ENCODE peak calls at places on chromosomes 2 and 18, in ten cellular contexts. C is HFF-Myc, M is heart right ventricle, T is GM06990, E is choroid plexus epithelial cell, V is bronchial epithelial cell, A is WERI-Rb-1, K is DND-41, S is endodermal cell, F is BJ. G is an unnamed sample.

GRCh38 chr18:57353940-57354461 is 1.6 kb downstream of the ST8SIA3 start:
- DNase-seq in C (peak; percentile 1), M (peak; percentile 19), T (no peak), E (peak; percentile 41), V (peak; percentile 3), A (peak; percentile 64), K (no peak), S (peak; percentile 95), F (no peak), G (no peak)

GRCh38 chr2:110755494-110756078 is 23.2 kb downstream of the ACOXL start:
- DNase-seq in C (no peak), M (no peak), T (no peak), E (peak; percentile 24), V (peak; percentile 22), A (no peak), K (no peak), S (no peak), F (no peak), G (no peak)

GRCh38 chr2:217975626-217976025 is 27.2 kb downstream of the TNS1 start:
- DNase-seq in C (no peak), M (no peak), T (no peak), E (no peak), V (no peak), A (no peak), K (no peak), S (no peak), F (no peak), G (no peak)

GRCh38 chr18:70490008-70490933 is 201.4 kb downstream of the SOCS6 start:
- DNase-seq in C (peak; percentile 17), M (peak; percentile 23), T (no peak), E (peak; percentile 79), V (peak; percentile 52), A (peak; percentile 24), K (peak; percentile 31), S (peak; percentile 75), F (no peak), G (no peak)

GRCh38 chr2:9057939-9058761 is 54.7 kb upstream of the MBOAT2 start:
- DNase-seq in C (peak; percentile 31), M (no peak), T (no peak), E (peak; percentile 96), V (peak; percentile 85), A (no peak), K (no peak), S (no peak), F (no peak), G (no peak)

GRCh38 chr18:12236934-12237832 is 17.0 kb upstream of the CIDEA start:
- DNase-seq in C (no peak), M (peak; percentile 70), T (peak; percentile 70), E (peak; percentile 72), V (peak; percentile 28), A (peak; percentile 80), K (peak; percentile 69), S (peak; percentile 96), F (no peak), G (peak; percentile 59)

GRCh38 chr2:203936535-203936934 is at the start of gene ICOS:
- DNase-seq in C (no peak), M (no peak), T (no peak), E (no peak), V (no peak), A (no peak), K (peak; percentile 75), S (no peak), F (no peak), G (no peak)

GRCh38 chr2:31253344-31254155 is 19.6 kb downstream of the EHD3 start:
- DNase-seq in C (no peak), M (no peak), T (peak; percentile 61), E (no peak), V (peak; percentile 83), A (peak; percentile 81), K (no peak), S (peak; percentile 74), F (no peak), G (no peak)

GRCh38 chr2:63788070-63788469 is 53.6 kb upstream of the UGP2 start:
- DNase-seq in C (peak; percentile 26), M (no peak), T (no peak), E (peak; percentile 86), V (peak; percentile 95), A (no peak), K (no peak), S (no peak), F (peak; percentile 31), G (no peak)

GRCh38 chr2:135744761-135745314 is 3.2 kb downstream of the UBXN4 start:
- DNase-seq in C (no peak), M (no peak), T (no peak), E (peak; percentile 42), V (peak; percentile 80), A (peak; percentile 73), K (peak; percentile 47), S (peak; percentile 73), F (no peak), G (no peak)

GRCh38 chr18:76821875-76822509 is 365 bp upstream of the ZNF236 start:
- DNase-seq in C (no peak), M (peak; percentile 49), T (peak; percentile 78), E (peak; percentile 50), V (peak; percentile 33), A (peak; percentile 55), K (peak; percentile 67), S (peak; percentile 75), F (no peak), G (peak; percentile 73)

GRCh38 chr2:229057997-229058553 is 213.0 kb downstream of the PID1 start:
- DNase-seq in C (no peak), M (no peak), T (no peak), E (peak; percentile 6), V (no peak), A (no peak), K (no peak), S (no peak), F (no peak), G (no peak)

GRCh38 chr2:157789933-157790511 is 86.1 kb downstream of the ACVR1 start:
- DNase-seq in C (no peak), M (peak; percentile 61), T (no peak), E (peak; percentile 18), V (no peak), A (no peak), K (no peak), S (no peak), F (no peak), G (no peak)

GRCh38 chr2:192741889-192742288 is 547.2 kb upstream of the TMEFF2 start:
- DNase-seq in C (no peak), M (no peak), T (no peak), E (peak; percentile 3), V (peak; percentile 17), A (no peak), K (no peak), S (peak; percentile 48), F (no peak), G (no peak)

GRCh38 chr2:14427982-14428567 is 204.4 kb upstream of the LRATD1 start:
- DNase-seq in C (no peak), M (peak; percentile 29), T (no peak), E (peak; percentile 41), V (peak; percentile 31), A (no peak), K (no peak), S (no peak), F (peak; percentile 11), G (no peak)

GRCh38 chr18:61543518-61543917 is 210.3 kb downstream of the CDH20 start:
- DNase-seq in C (no peak), M (no peak), T (no peak), E (no peak), V (no peak), A (no peak), K (no peak), S (no peak), F (no peak), G (no peak)
- TF ChIP-seq CTCF in C (no peak), M (no peak), T (no peak), E (no peak), V (no peak), A (no peak), K (no peak), S (no peak), F (no peak), G (no peak)

GRCh38 chr2:119011162-119011909 is 69.3 kb downstream of the MARCO start:
- DNase-seq in C (no peak), M (peak; percentile 22), T (peak; percentile 21), E (peak; percentile 52), V (no peak), A (peak; percentile 83), K (no peak), S (peak; percentile 90), F (no peak), G (no peak)
- TF ChIP-seq CTCF in C (peak; percentile 48), M (peak; percentile 21), T (peak; percentile 31), E (peak; percentile 62), V (peak; percentile 71), A (peak; percentile 86), K (no peak), S (peak; percentile 88), F (peak; percentile 60), G (no peak)

GRCh38 chr2:212384027-212384426 is 154.6 kb downstream of the ERBB4 start:
- DNase-seq in C (no peak), M (no peak), T (no peak), E (no peak), V (no peak), A (no peak), K (no peak), S (no peak), F (no peak), G (no peak)

GRCh38 chr2:212385241-212385640 is 153.4 kb downstream of the ERBB4 start:
- DNase-seq in C (no peak), M (no peak), T (no peak), E (no peak), V (peak; percentile 93), A (no peak), K (no peak), S (no peak), F (no peak), G (no peak)

GRCh38 chr2:212392048-212392447 is 146.6 kb downstream of the ERBB4 start:
- DNase-seq in C (no peak), M (no peak), T (no peak), E (no peak), V (peak; percentile 85), A (no peak), K (no peak), S (no peak), F (peak; percentile 29), G (no peak)

GRCh38 chr2:212392544-212392943 is 146.1 kb downstream of the ERBB4 start:
- DNase-seq in C (no peak), M (no peak), T (no peak), E (no peak), V (no peak), A (no peak), K (no peak), S (no peak), F (no peak), G (no peak)

DNA sequence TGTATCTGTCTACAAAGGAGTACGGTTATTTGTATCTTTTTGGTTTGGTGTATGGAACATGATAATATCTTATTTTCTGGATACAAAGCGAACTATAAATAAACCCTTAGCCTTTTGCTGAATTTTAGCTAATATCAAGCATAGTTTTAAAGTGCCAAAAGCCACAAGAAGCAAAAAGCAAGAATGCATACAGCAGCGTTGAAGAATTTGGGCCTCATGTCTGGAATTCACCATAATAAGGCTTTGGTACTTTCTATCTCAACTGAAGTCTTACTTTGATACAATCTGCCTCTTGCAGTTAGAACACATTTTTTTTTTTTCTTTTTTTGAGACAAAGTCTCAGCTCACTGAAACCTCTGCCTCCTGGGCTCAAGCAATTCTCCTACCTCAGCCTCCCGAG is 151.5 kb downstream of the ERBB4 start:
- DNase-seq in C (no peak), M (no peak), T (no peak), E (no peak), V (no peak), A (no peak), K (no peak), S (no peak), F (no peak), G (no peak)
- TF ChIP-seq CTCF in C (no peak), M (no peak), T (no peak), E (no peak), V (no peak), A (no peak), K (no peak), S (no peak), F (no peak), G (no peak)

GRCh38 chr2:88442501-88442900 is 10.0 kb downstream of the FOXI3 start:
- DNase-seq in C (no peak), M (no peak), T (no peak), E (no peak), V (no peak), A (no peak), K (no peak), S (no peak), F (no peak), G (no peak)
- TF ChIP-seq CTCF in C (no peak), M (no peak), T (no peak), E (no peak), V (no peak), A (no peak), K (no peak), S (no peak), F (no peak), G (no peak)